ENCODE peak calls at places on chromosome 20, in ten cellular contexts. J is BJ; Q is activated T-helper 1 cell treated with anti-CD3 and anti-CD28 coated beads, Interleukin-2, amount 50 U/mL, for 16 hours; R is naive thymus-derived CD8-positive, alpha-beta T cell; C is left cardiac atrium; G is fibroblast of the conjunctiva; Z is posterior cingulate gyrus; P is brain microvascular endothelial cell; H is ELR; N is body of pancreas. W is an unnamed sample.

GRCh38 chr20:61828891-61829290 is 236.8 kb downstream of the TAF4 start:
- DNase-seq in Z (no peak), C (no peak), N (no peak), H (no peak), J (no peak), R (no peak), P (no peak), Q (no peak), G (no peak), W (no peak)

GRCh38 chr20:24411452-24412216 is 57.8 kb upstream of the SYNDIG1 start:
- DNase-seq in N (no peak), G (no peak), Z (no peak), Q (no peak), H (no peak), J (no peak), P (no peak), C (no peak), R (no peak), W (no peak)

GRCh38 chr20:46562009-46562372 is 11.5 kb upstream of the OCSTAMP start:
- DNase-seq in N (no peak), Q (no peak), C (no peak), J (no peak), G (no peak), Z (no peak), H (no peak), R (no peak), P (no peak), W (no peak)

GRCh38 chr20:5718896-5719595 is 31.2 kb upstream of the SHLD1 start:
- DNase-seq in J (no peak), Z (no peak), R (no peak), P (no peak), C (no peak), G (no peak), N (no peak), H (no peak), Q (no peak), W (no peak)

GRCh38 chr20:57957397-57958049 is 247.7 kb upstream of the PMEPA1 start:
- DNase-seq in Q (no peak), C (no peak), R (no peak), Z (no peak), J (peak), P (peak), H (peak), G (no peak), N (no peak), W (no peak)

GRCh38 chr20:61263084-61263695 is 11.1 kb downstream of the CDH4 start:
- DNase-seq in Q (no peak), C (no peak), R (peak), P (peak), Z (no peak), G (no peak), H (peak), N (no peak), J (no peak), W (no peak)

GRCh38 chr20:37823276-37823980 is 79.5 kb upstream of the VSTM2L start:
- DNase-seq in Q (no peak), Z (no peak), J (no peak), N (no peak), C (no peak), R (no peak), P (peak), H (peak), G (no peak), W (no peak)

GRCh38 chr20:12318043-12318442 is 400.4 kb downstream of the BTBD3 start:
- DNase-seq in R (no peak), Q (no peak), H (no peak), J (no peak), C (no peak), N (no peak), P (no peak), Z (no peak), G (no peak), W (no peak)

GRCh38 chr20:61965606-61966491 is 99.8 kb downstream of the TAF4 start:
- DNase-seq in N (no peak), C (no peak), H (no peak), Z (no peak), G (no peak), P (no peak), Q (no peak), J (no peak), R (no peak), W (no peak)

W was measured in smooth muscle cell of the brain vasculature.